ENCODE peak calls at places on chromosome 5, in four cellular contexts. Y, O, W and Z are unnamed samples.

GRCh38 chr5:74934949-74935751 is 69.0 kb upstream of the FAM169A start:
- DNase-seq in Y (peak), O (no peak), W (no peak), Z (no peak)

GRCh38 chr5:115873392-115873791 is 31.7 kb downstream of the AP3S1 start:
- DNase-seq in Y (no peak), O (no peak), W (no peak), Z (no peak)

GRCh38 chr5:123125953-123126352 is 36.9 kb downstream of the PRDM6 start:
- DNase-seq in Y (no peak), O (no peak), W (peak), Z (no peak)

GRCh38 chr5:3607541-3608147 is 12.0 kb downstream of the IRX1 start:
- DNase-seq in Y (no peak), O (no peak), W (no peak), Z (no peak)

GRCh38 chr5:177446184-177447065 is at the start of gene PRR7:
- DNase-seq in Y (no peak), O (peak), W (peak), Z (peak)

GRCh38 chr5:80654054-80654390 is 430 bp upstream of the MSH3 start:
- DNase-seq in Y (peak), O (peak), W (peak), Z (no peak)

GRCh38 chr5:43274435-43275114 is 38.6 kb downstream of the HMGCS1 start:
- DNase-seq in Y (no peak), O (no peak), W (peak), Z (no peak)

GRCh38 chr5:81097733-81098132 is 135.4 kb upstream of the CKMT2 start:
- DNase-seq in Y (no peak), O (no peak), W (no peak), Z (no peak)

GRCh38 chr5:2376486-2376885 is 375.0 kb downstream of the IRX2 start:
- DNase-seq in Y (no peak), O (no peak), W (no peak), Z (no peak)

GRCh38 chr5:142551242-142552067 is 134.4 kb downstream of the FGF1 start:
- DNase-seq in Y (no peak), O (no peak), W (no peak), Z (peak)

GRCh38 chr5:80885698-80886000 is 74.5 kb upstream of the RASGRF2 start:
- DNase-seq in Y (peak), O (no peak), W (no peak), Z (no peak)

GRCh38 chr5:38163636-38164237 is 94.6 kb upstream of the EGFLAM start:
- DNase-seq in Y (peak), O (no peak), W (no peak), Z (no peak)

GRCh38 chr5:125743939-125744338 is 679.3 kb upstream of the GRAMD2B start:
- DNase-seq in Y (no peak), O (no peak), W (no peak), Z (no peak)

GRCh38 chr5:145520335-145520734 is 314.8 kb downstream of the PRELID2 start:
- DNase-seq in Y (no peak), O (no peak), W (no peak), Z (no peak)

GRCh38 chr5:14489643-14490042 is 91.9 kb upstream of the OTULINL start:
- DNase-seq in Y (no peak), O (no peak), W (no peak), Z (no peak)

GRCh38 chr5:14491015-14491414 is 90.6 kb upstream of the OTULINL start:
- DNase-seq in Y (no peak), O (no peak), W (no peak), Z (no peak)

GRCh38 chr5:14488697-14489096 is 92.9 kb upstream of the OTULINL start:
- DNase-seq in Y (no peak), O (no peak), W (no peak), Z (no peak)

GRCh38 chr5:14491505-14491904 is 90.1 kb upstream of the OTULINL start:
- DNase-seq in Y (no peak), O (no peak), W (no peak), Z (no peak)

DNA sequence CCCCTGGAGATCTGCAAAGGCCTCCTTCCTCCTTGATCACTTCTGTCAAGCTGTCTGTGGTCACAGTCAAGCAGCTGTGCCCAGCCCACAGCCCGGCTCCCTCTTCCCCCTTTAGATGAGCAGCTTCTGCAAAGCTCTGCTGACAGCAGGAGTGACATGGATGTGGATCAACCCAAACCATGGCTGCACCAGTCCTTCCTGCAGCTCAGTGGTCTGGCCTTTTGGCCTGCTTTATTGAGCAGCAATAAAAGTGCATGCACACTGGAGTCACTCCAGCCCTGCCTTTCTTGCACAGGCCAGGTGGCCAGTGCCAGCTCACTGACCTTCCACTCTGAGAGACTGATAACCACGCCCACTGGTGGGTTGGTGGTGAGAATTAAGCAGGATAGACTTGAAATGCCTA is 91.3 kb upstream of the OTULINL start:
- DNase-seq in Y (no peak), O (no peak), W (no peak), Z (no peak)
- TF ChIP-seq NR3C1 in Y (no peak), O (no peak), W (no peak), Z (no peak)

DNA sequence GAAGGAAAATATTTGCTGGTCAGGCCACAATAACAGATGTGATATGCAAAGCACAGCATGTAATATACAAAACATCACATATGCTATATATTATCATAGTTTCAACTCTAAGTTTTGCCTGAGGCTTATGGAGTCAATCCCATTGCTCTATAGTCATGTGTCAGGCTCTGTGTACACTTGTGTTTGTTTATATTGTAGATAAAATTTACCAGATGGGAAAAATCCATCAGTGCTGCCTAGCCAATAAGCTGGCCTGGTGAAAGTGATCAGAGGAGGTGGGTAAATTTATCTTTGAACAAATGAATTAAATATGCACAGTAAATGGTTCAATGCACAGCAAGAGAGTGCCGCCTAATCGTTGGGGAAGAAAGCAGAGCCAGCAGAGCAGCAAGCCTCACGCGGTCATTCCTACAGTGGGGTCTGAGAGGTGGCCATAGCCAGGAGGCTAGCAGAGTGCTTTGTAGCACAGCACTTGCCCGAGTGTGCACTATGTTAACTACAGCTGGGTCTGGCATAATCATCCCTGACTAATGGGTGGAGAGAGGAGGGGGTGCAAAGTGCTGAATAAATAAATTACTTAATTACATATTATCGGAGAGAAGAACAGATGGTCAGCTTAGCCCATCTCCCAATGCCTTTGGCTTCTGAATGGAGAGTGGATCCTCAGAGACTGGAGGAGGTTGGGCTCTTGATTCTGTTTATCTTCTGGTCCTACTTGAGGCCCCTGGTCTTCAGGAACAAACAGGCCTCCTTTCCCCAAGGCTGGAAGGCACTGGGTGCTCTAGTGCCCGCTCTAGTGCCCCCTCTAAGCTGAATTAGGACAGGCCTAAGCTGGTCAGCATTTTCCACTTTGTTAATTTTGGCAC is 153.5 kb downstream of the MAT2B start:
- DNase-seq in Y (no peak), O (no peak), W (no peak), Z (no peak)
- TF ChIP-seq NR3C1 in Y (no peak), O (no peak), W (no peak), Z (no peak)

GRCh38 chr5:1209552-1209852 is 8.1 kb downstream of the SLC6A19 start:
- DNase-seq in Y (no peak), O (no peak), W (no peak), Z (no peak)

GRCh38 chr5:1207555-1207954 is 6.2 kb downstream of the SLC6A19 start:
- DNase-seq in Y (no peak), O (no peak), W (no peak), Z (no peak)

GRCh38 chr5:1209896-1210776 is 8.7 kb downstream of the SLC6A19 start:
- DNase-seq in Y (no peak), O (no peak), W (no peak), Z (no peak)

GRCh38 chr5:1208221-1208742 is 6.9 kb downstream of the SLC6A19 start:
- DNase-seq in Y (no peak), O (no peak), W (no peak), Z (no peak)

GRCh38 chr5:1208743-1209551 is 7.6 kb downstream of the SLC6A19 start:
- DNase-seq in Y (no peak), O (peak), W (peak), Z (peak)
- TF ChIP-seq NR3C1 in Y (no peak), O (no peak), W (no peak), Z (no peak)

GRCh38 chr5:136132087-136132486 is 558 bp upstream of the SMAD5 start:
- DNase-seq in Y (peak), O (peak), W (peak), Z (peak)
- TF ChIP-seq NR3C1 in Y (no peak), O (no peak), W (no peak), Z (no peak)

GRCh38 chr5:76106149-76106548 is 23.0 kb downstream of the SV2C start:
- DNase-seq in Y (no peak), O (no peak), W (no peak), Z (no peak)
- TF ChIP-seq NR3C1 in Y (no peak), O (no peak), W (no peak), Z (no peak)

GRCh38 chr5:138752341-138752950 is 779 bp upstream of the CTNNA1 start:
- DNase-seq in Y (peak), O (peak), W (peak), Z (peak)

GRCh38 chr5:138752951-138753793 is at the start of gene CTNNA1:
- DNase-seq in Y (peak), O (peak), W (peak), Z (peak)

GRCh38 chr5:138754699-138755057 is 1.5 kb downstream of the CTNNA1 start:
- DNase-seq in Y (no peak), O (no peak), W (no peak), Z (no peak)

GRCh38 chr5:138755084-138755748 is 2.0 kb downstream of the CTNNA1 start:
- DNase-seq in Y (no peak), O (no peak), W (no peak), Z (no peak)

DNA sequence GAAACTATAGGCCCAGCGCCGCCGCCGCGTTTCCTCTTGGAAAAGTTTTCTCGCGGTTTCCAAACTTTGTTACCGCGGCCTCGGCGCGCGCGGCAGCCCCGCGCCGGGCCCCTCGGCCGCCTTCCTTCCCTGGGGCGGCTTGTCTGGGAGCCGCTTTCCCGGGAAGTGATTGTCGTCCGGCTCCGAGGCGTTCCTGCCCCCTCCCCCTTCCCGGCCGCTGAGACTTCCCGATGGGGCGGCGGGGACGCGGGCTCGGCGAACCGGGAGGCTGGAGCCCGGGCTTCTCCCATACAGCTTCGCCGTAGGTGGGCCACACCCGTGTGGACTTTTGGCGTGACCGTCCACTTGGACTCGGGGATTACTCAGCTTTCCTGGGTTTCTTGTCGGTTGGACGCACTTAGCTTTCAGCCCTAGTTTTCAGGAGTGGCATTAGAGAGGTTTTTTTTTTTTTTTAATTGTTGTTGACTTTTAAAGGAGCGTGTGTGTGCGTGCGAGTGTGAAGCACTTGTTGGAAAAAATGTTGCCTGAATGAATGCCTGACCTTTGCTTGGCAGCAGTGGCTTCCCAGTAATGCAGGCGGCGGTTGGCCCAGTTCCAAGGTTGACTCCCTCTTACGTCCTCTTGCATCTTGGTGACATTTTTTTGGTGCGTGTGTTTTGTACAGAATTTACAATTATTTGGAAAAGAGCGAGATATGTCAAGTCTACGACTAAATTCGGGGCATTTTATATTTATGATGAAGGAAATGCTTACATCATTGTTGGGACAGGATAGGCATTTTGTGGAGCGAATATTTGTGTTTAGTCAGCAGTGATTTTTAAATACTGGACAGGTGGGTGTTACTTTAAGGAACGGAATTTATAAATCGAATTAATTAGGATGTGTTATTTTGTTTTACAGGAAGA is 821 bp downstream of the CTNNA1 start:
- DNase-seq in Y (peak), O (peak), W (peak), Z (peak)
- TF ChIP-seq NR3C1 in Y (no peak), O (no peak), W (no peak), Z (no peak)

GRCh38 chr5:11719888-11720481 is 184.3 kb downstream of the CTNND2 start:
- DNase-seq in Y (peak), O (no peak), W (no peak), Z (peak)
- TF ChIP-seq NR3C1 in Y (no peak), O (no peak), W (no peak), Z (no peak)

GRCh38 chr5:23483090-23483489 is 24.3 kb upstream of the PRDM9 start:
- DNase-seq in Y (no peak), O (no peak), W (no peak), Z (no peak)
- TF ChIP-seq NR3C1 in Y (no peak), O (no peak), W (no peak), Z (no peak)